ENCODE peak calls at places on chromosomes 1 and 21, in nine cellular contexts. One of them, this sample, is unnamed.

GRCh38 chr1:10387611-10388386 is 11.1 kb upstream of the PGD start:
- DNase-seq in activated naive CD8-positive, alpha-beta T cell treated with anti-CD3 and anti-CD28 coated beads, Interleukin-2, amount 50 U/mL, for 16 hours: no peak
- DNase-seq in BJ: no peak
- DNase-seq in hypothalamus: no peak
- DNase-seq in tibial artery: peak; percentile 70
- DNase-seq in stimulated activated CD4-positive, alpha-beta T cell treated with anti-CD3 and anti-CD28 coated beads, Interleukin-4, amount 100 ng/mL, for 48 hours: no peak
- DNase-seq in glutamatergic neuron: peak; percentile 31
- DNase-seq in brain microvascular endothelial cell: peak; percentile 31
- DNase-seq in A673: peak; percentile 81
- DNase-seq in this sample: no peak

GRCh38 chr1:42934111-42934510 is 24.6 kb downstream of the SLC2A1 start:
- DNase-seq in brain microvascular endothelial cell: no peak
- DNase-seq in glutamatergic neuron: no peak
- DNase-seq in activated naive CD8-positive, alpha-beta T cell treated with anti-CD3 and anti-CD28 coated beads, Interleukin-2, amount 50 U/mL, for 16 hours: no peak
- DNase-seq in stimulated activated CD4-positive, alpha-beta T cell treated with anti-CD3 and anti-CD28 coated beads, Interleukin-4, amount 100 ng/mL, for 48 hours: no peak
- DNase-seq in A673: no peak
- DNase-seq in BJ: no peak
- DNase-seq in tibial artery: peak; percentile 39
- DNase-seq in hypothalamus: no peak
- DNase-seq in this sample: no peak

GRCh38 chr1:19083081-19083480 is 126.6 kb upstream of the IFFO2 start:
- DNase-seq in stimulated activated CD4-positive, alpha-beta T cell treated with anti-CD3 and anti-CD28 coated beads, Interleukin-4, amount 100 ng/mL, for 48 hours: no peak
- DNase-seq in brain microvascular endothelial cell: peak; percentile 73
- DNase-seq in A673: no peak
- DNase-seq in tibial artery: no peak
- DNase-seq in hypothalamus: no peak
- DNase-seq in glutamatergic neuron: no peak
- DNase-seq in BJ: no peak
- DNase-seq in activated naive CD8-positive, alpha-beta T cell treated with anti-CD3 and anti-CD28 coated beads, Interleukin-2, amount 50 U/mL, for 16 hours: no peak
- DNase-seq in this sample: no peak

GRCh38 chr1:10530756-10531155 is 56.0 kb downstream of the PEX14 start:
- DNase-seq in glutamatergic neuron: no peak
- DNase-seq in hypothalamus: no peak
- DNase-seq in tibial artery: no peak
- DNase-seq in BJ: no peak
- DNase-seq in A673: no peak
- DNase-seq in brain microvascular endothelial cell: peak; percentile 73
- DNase-seq in activated naive CD8-positive, alpha-beta T cell treated with anti-CD3 and anti-CD28 coated beads, Interleukin-2, amount 50 U/mL, for 16 hours: no peak
- DNase-seq in stimulated activated CD4-positive, alpha-beta T cell treated with anti-CD3 and anti-CD28 coated beads, Interleukin-4, amount 100 ng/mL, for 48 hours: no peak
- DNase-seq in this sample: no peak

GRCh38 chr1:175390081-175390481 is 197.5 kb upstream of the KIAA0040 start:
- DNase-seq in BJ: no peak
- DNase-seq in glutamatergic neuron: no peak
- DNase-seq in stimulated activated CD4-positive, alpha-beta T cell treated with anti-CD3 and anti-CD28 coated beads, Interleukin-4, amount 100 ng/mL, for 48 hours: no peak
- DNase-seq in activated naive CD8-positive, alpha-beta T cell treated with anti-CD3 and anti-CD28 coated beads, Interleukin-2, amount 50 U/mL, for 16 hours: no peak
- DNase-seq in brain microvascular endothelial cell: no peak
- DNase-seq in A673: no peak
- DNase-seq in tibial artery: no peak
- DNase-seq in hypothalamus: no peak
- DNase-seq in this sample: no peak

GRCh38 chr1:38529337-38529860 is 330.2 kb downstream of the RRAGC start:
- DNase-seq in stimulated activated CD4-positive, alpha-beta T cell treated with anti-CD3 and anti-CD28 coated beads, Interleukin-4, amount 100 ng/mL, for 48 hours: no peak
- DNase-seq in hypothalamus: no peak
- DNase-seq in A673: no peak
- DNase-seq in glutamatergic neuron: no peak
- DNase-seq in BJ: no peak
- DNase-seq in tibial artery: no peak
- DNase-seq in activated naive CD8-positive, alpha-beta T cell treated with anti-CD3 and anti-CD28 coated beads, Interleukin-2, amount 50 U/mL, for 16 hours: no peak
- DNase-seq in brain microvascular endothelial cell: no peak
- DNase-seq in this sample: no peak

GRCh38 chr1:32876341-32877210 is 5.9 kb upstream of the FNDC5 start:
- DNase-seq in A673: peak; percentile 69
- DNase-seq in tibial artery: peak; percentile 69
- DNase-seq in hypothalamus: no peak
- DNase-seq in stimulated activated CD4-positive, alpha-beta T cell treated with anti-CD3 and anti-CD28 coated beads, Interleukin-4, amount 100 ng/mL, for 48 hours: peak; percentile 46
- DNase-seq in glutamatergic neuron: peak; percentile 84
- DNase-seq in brain microvascular endothelial cell: peak; percentile 34
- DNase-seq in BJ: no peak
- DNase-seq in activated naive CD8-positive, alpha-beta T cell treated with anti-CD3 and anti-CD28 coated beads, Interleukin-2, amount 50 U/mL, for 16 hours: no peak
- DNase-seq in this sample: no peak

GRCh38 chr1:175317309-175317708 is 124.7 kb upstream of the KIAA0040 start:
- DNase-seq in tibial artery: no peak
- DNase-seq in brain microvascular endothelial cell: no peak
- DNase-seq in glutamatergic neuron: peak; percentile 29
- DNase-seq in A673: peak; percentile 56
- DNase-seq in stimulated activated CD4-positive, alpha-beta T cell treated with anti-CD3 and anti-CD28 coated beads, Interleukin-4, amount 100 ng/mL, for 48 hours: no peak
- DNase-seq in activated naive CD8-positive, alpha-beta T cell treated with anti-CD3 and anti-CD28 coated beads, Interleukin-2, amount 50 U/mL, for 16 hours: no peak
- DNase-seq in BJ: no peak
- DNase-seq in hypothalamus: no peak
- DNase-seq in this sample: peak; percentile 22

GRCh38 chr1:19949016-19949415 is 25.6 kb upstream of the PLA2G2E start:
- DNase-seq in brain microvascular endothelial cell: peak; percentile 59
- DNase-seq in A673: no peak
- DNase-seq in hypothalamus: no peak
- DNase-seq in activated naive CD8-positive, alpha-beta T cell treated with anti-CD3 and anti-CD28 coated beads, Interleukin-2, amount 50 U/mL, for 16 hours: no peak
- DNase-seq in glutamatergic neuron: no peak
- DNase-seq in BJ: peak; percentile 7
- DNase-seq in tibial artery: no peak
- DNase-seq in stimulated activated CD4-positive, alpha-beta T cell treated with anti-CD3 and anti-CD28 coated beads, Interleukin-4, amount 100 ng/mL, for 48 hours: no peak
- DNase-seq in this sample: no peak

GRCh38 chr1:172951728-172952365 is 98.9 kb downstream of the TNFSF18 start:
- DNase-seq in hypothalamus: no peak
- DNase-seq in stimulated activated CD4-positive, alpha-beta T cell treated with anti-CD3 and anti-CD28 coated beads, Interleukin-4, amount 100 ng/mL, for 48 hours: no peak
- DNase-seq in A673: no peak
- DNase-seq in activated naive CD8-positive, alpha-beta T cell treated with anti-CD3 and anti-CD28 coated beads, Interleukin-2, amount 50 U/mL, for 16 hours: no peak
- DNase-seq in brain microvascular endothelial cell: no peak
- DNase-seq in BJ: no peak
- DNase-seq in tibial artery: no peak
- DNase-seq in glutamatergic neuron: no peak
- DNase-seq in this sample: no peak

GRCh38 chr1:85606414-85606800 is 25.8 kb downstream of the CCN1 start:
- DNase-seq in stimulated activated CD4-positive, alpha-beta T cell treated with anti-CD3 and anti-CD28 coated beads, Interleukin-4, amount 100 ng/mL, for 48 hours: no peak
- DNase-seq in tibial artery: no peak
- DNase-seq in activated naive CD8-positive, alpha-beta T cell treated with anti-CD3 and anti-CD28 coated beads, Interleukin-2, amount 50 U/mL, for 16 hours: no peak
- DNase-seq in glutamatergic neuron: no peak
- DNase-seq in brain microvascular endothelial cell: no peak
- DNase-seq in A673: no peak
- DNase-seq in BJ: no peak
- DNase-seq in hypothalamus: no peak
- DNase-seq in this sample: no peak

GRCh38 chr1:2108213-2108876 is 58.1 kb downstream of the PRKCZ start:
- DNase-seq in tibial artery: no peak
- DNase-seq in activated naive CD8-positive, alpha-beta T cell treated with anti-CD3 and anti-CD28 coated beads, Interleukin-2, amount 50 U/mL, for 16 hours: no peak
- DNase-seq in hypothalamus: no peak
- DNase-seq in A673: peak; percentile 27
- DNase-seq in BJ: no peak
- DNase-seq in stimulated activated CD4-positive, alpha-beta T cell treated with anti-CD3 and anti-CD28 coated beads, Interleukin-4, amount 100 ng/mL, for 48 hours: no peak
- DNase-seq in brain microvascular endothelial cell: peak; percentile 58
- DNase-seq in glutamatergic neuron: peak; percentile 85
- DNase-seq in this sample: peak; percentile 33

GRCh38 chr21:38534591-38534990 is 36.3 kb upstream of the ERG start:
- DNase-seq in brain microvascular endothelial cell: no peak
- DNase-seq in stimulated activated CD4-positive, alpha-beta T cell treated with anti-CD3 and anti-CD28 coated beads, Interleukin-4, amount 100 ng/mL, for 48 hours: no peak
- DNase-seq in A673: no peak
- DNase-seq in BJ: no peak
- DNase-seq in glutamatergic neuron: no peak
- DNase-seq in tibial artery: no peak
- DNase-seq in activated naive CD8-positive, alpha-beta T cell treated with anti-CD3 and anti-CD28 coated beads, Interleukin-2, amount 50 U/mL, for 16 hours: no peak
- DNase-seq in hypothalamus: no peak
- DNase-seq in this sample: no peak

GRCh38 chr1:55894521-55894920 is 679.4 kb upstream of the USP24 start:
- DNase-seq in activated naive CD8-positive, alpha-beta T cell treated with anti-CD3 and anti-CD28 coated beads, Interleukin-2, amount 50 U/mL, for 16 hours: no peak
- DNase-seq in A673: no peak
- DNase-seq in brain microvascular endothelial cell: no peak
- DNase-seq in glutamatergic neuron: no peak
- DNase-seq in BJ: no peak
- DNase-seq in stimulated activated CD4-positive, alpha-beta T cell treated with anti-CD3 and anti-CD28 coated beads, Interleukin-4, amount 100 ng/mL, for 48 hours: no peak
- DNase-seq in tibial artery: no peak
- DNase-seq in hypothalamus: no peak
- DNase-seq in this sample: no peak

GRCh38 chr21:41816583-41817165 is 49.8 kb upstream of the RIPK4 start:
- DNase-seq in glutamatergic neuron: peak; percentile 78
- DNase-seq in tibial artery: peak; percentile 80
- DNase-seq in brain microvascular endothelial cell: peak; percentile 36
- DNase-seq in activated naive CD8-positive, alpha-beta T cell treated with anti-CD3 and anti-CD28 coated beads, Interleukin-2, amount 50 U/mL, for 16 hours: peak; percentile 26
- DNase-seq in stimulated activated CD4-positive, alpha-beta T cell treated with anti-CD3 and anti-CD28 coated beads, Interleukin-4, amount 100 ng/mL, for 48 hours: peak; percentile 34
- DNase-seq in hypothalamus: no peak
- DNase-seq in A673: peak; percentile 66
- DNase-seq in BJ: no peak
- DNase-seq in this sample: peak; percentile 18

GRCh38 chr1:2129256-2129943 is 65.2 kb downstream of the FAAP20 start:
- DNase-seq in A673: no peak
- DNase-seq in brain microvascular endothelial cell: no peak
- DNase-seq in activated naive CD8-positive, alpha-beta T cell treated with anti-CD3 and anti-CD28 coated beads, Interleukin-2, amount 50 U/mL, for 16 hours: no peak
- DNase-seq in stimulated activated CD4-positive, alpha-beta T cell treated with anti-CD3 and anti-CD28 coated beads, Interleukin-4, amount 100 ng/mL, for 48 hours: no peak
- DNase-seq in glutamatergic neuron: no peak
- DNase-seq in BJ: no peak
- DNase-seq in hypothalamus: no peak
- DNase-seq in tibial artery: no peak
- DNase-seq in this sample: no peak

GRCh38 chr1:76279387-76279748 is 204.8 kb downstream of the ST6GALNAC3 start:
- DNase-seq in A673: no peak
- DNase-seq in glutamatergic neuron: no peak
- DNase-seq in stimulated activated CD4-positive, alpha-beta T cell treated with anti-CD3 and anti-CD28 coated beads, Interleukin-4, amount 100 ng/mL, for 48 hours: no peak
- DNase-seq in activated naive CD8-positive, alpha-beta T cell treated with anti-CD3 and anti-CD28 coated beads, Interleukin-2, amount 50 U/mL, for 16 hours: no peak
- DNase-seq in tibial artery: no peak
- DNase-seq in brain microvascular endothelial cell: no peak
- DNase-seq in BJ: no peak
- DNase-seq in hypothalamus: peak; percentile 12
- DNase-seq in this sample: no peak

GRCh38 chr1:86184401-86184800 is 27.8 kb upstream of the COL24A1 start:
- DNase-seq in hypothalamus: no peak
- DNase-seq in brain microvascular endothelial cell: no peak
- DNase-seq in A673: no peak
- DNase-seq in BJ: no peak
- DNase-seq in tibial artery: no peak
- DNase-seq in stimulated activated CD4-positive, alpha-beta T cell treated with anti-CD3 and anti-CD28 coated beads, Interleukin-4, amount 100 ng/mL, for 48 hours: no peak
- DNase-seq in glutamatergic neuron: no peak
- DNase-seq in activated naive CD8-positive, alpha-beta T cell treated with anti-CD3 and anti-CD28 coated beads, Interleukin-2, amount 50 U/mL, for 16 hours: no peak
- DNase-seq in this sample: no peak

GRCh38 chr1:114153621-114154145 is at the start of gene SYT6:
- DNase-seq in A673: peak; percentile 79
- DNase-seq in activated naive CD8-positive, alpha-beta T cell treated with anti-CD3 and anti-CD28 coated beads, Interleukin-2, amount 50 U/mL, for 16 hours: no peak
- DNase-seq in tibial artery: no peak
- DNase-seq in BJ: no peak
- DNase-seq in brain microvascular endothelial cell: no peak
- DNase-seq in glutamatergic neuron: peak; percentile 55
- DNase-seq in hypothalamus: no peak
- DNase-seq in stimulated activated CD4-positive, alpha-beta T cell treated with anti-CD3 and anti-CD28 coated beads, Interleukin-4, amount 100 ng/mL, for 48 hours: no peak
- DNase-seq in this sample: no peak